ENCODE peak calls at places on chromosomes 12 and 14, in four cellular contexts. Y is SK-N-SH, N is K562, V is GM12878. O is an unnamed sample.

GRCh38 chr12:81332054-81332453 is 254.2 kb downstream of the ACSS3 start:
- DNase-seq in Y (no peak), N (no peak), V (no peak), O (no peak)

GRCh38 chr12:106682594-106683234 is 91.8 kb upstream of the RIC8B start:
- DNase-seq in Y (no peak), N (peak; percentile 20), V (no peak), O (no peak)

GRCh38 chr14:67515386-67516079 is 17.6 kb upstream of the PLEKHH1 start:
- DNase-seq in Y (no peak), N (no peak), V (no peak), O (peak; percentile 49)

GRCh38 chr12:53235742-53236442 is 3.9 kb upstream of the RARG start:
- DNase-seq in Y (no peak), N (no peak), V (no peak), O (peak; percentile 43)

GRCh38 chr12:52189376-52190174 is 2.2 kb downstream of the KRT80 start:
- DNase-seq in Y (no peak), N (no peak), V (no peak), O (no peak)

GRCh38 chr14:32473476-32473875 is 144.4 kb downstream of the AKAP6 start:
- DNase-seq in Y (no peak), N (no peak), V (no peak), O (no peak)

GRCh38 chr14:59275668-59276067 is 87.2 kb downstream of the DAAM1 start:
- DNase-seq in Y (no peak), N (peak; percentile 10), V (peak; percentile 78), O (no peak)

GRCh38 chr14:59020382-59020781 is 168.1 kb upstream of the DAAM1 start:
- DNase-seq in Y (peak; percentile 8), N (no peak), V (no peak), O (no peak)

GRCh38 chr14:102473559-102473958 is 36.0 kb downstream of the ANKRD9 start:
- DNase-seq in Y (no peak), N (no peak), V (no peak), O (no peak)

GRCh38 chr12:95648990-95649791 is 97.9 kb upstream of the USP44 start:
- DNase-seq in Y (no peak), N (no peak), V (no peak), O (no peak)

GRCh38 chr12:76548222-76548837 is 11.2 kb downstream of the OSBPL8 start:
- DNase-seq in Y (no peak), N (no peak), V (no peak), O (no peak)

GRCh38 chr12:66403746-66404145 is 101.5 kb downstream of the HELB start:
- DNase-seq in Y (peak; percentile 15), N (no peak), V (no peak), O (no peak)

GRCh38 chr14:105449276-105450122 is 25.1 kb upstream of the CRIP2 start:
- DNase-seq in Y (no peak), N (no peak), V (no peak), O (no peak)

GRCh38 chr14:105450864-105451720 is 23.5 kb upstream of the CRIP2 start:
- DNase-seq in Y (no peak), N (no peak), V (no peak), O (no peak)

GRCh38 chr14:105448706-105449111 is 25.9 kb upstream of the CRIP2 start:
- DNase-seq in Y (peak; percentile 96), N (peak; percentile 73), V (no peak), O (peak; percentile 83)

GRCh38 chr14:105447651-105448640 is 26.7 kb upstream of the CRIP2 start:
- DNase-seq in Y (no peak), N (no peak), V (no peak), O (no peak)

GRCh38 chr14:105450123-105450505 is 24.5 kb upstream of the CRIP2 start:
- DNase-seq in Y (no peak), N (no peak), V (no peak), O (no peak)
- TF ChIP-seq USF2 in Y (no peak), N (no peak), V (no peak), O (no peak)

DNA sequence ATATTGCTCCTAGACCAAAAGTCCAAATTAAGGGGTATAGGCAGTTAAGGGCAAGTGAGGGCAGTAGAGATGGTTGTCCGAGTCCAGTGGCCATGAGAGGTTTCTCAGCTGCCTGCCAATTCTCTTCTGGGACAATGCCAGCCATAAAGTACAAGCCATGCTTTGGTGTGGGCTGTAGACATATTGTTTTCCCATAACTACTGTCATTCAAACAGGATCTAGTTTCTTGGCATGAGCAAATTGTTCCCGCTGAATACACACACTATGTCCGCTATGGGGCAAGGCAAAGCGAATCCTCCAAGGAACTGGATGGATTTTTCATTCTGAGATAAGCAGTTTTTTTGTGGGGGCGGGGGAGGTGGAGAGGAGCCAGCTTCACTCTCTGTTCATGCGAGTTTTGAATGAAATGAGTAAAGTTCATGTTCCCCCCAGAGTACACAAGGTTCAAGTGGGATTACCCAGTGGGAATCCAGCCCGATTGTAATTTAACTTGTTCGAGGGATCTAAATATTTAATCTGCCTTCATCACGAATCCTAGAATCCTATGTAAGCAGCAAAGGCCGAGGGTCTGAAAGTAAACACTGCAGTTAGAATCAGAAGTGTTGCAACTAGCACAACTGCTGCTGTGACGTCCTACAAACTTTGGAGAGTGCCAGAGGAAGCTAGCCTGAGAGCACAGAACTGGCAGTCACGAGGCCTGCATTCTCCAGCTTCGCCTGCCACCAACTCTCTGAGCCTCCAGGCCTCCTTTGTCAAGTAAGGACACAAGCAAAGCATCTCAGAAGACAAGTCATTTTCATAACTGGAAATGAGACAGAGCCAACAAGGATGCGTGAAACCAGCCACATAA is 137.0 kb downstream of the CRADD start:
- DNase-seq in Y (no peak), N (peak; percentile 26), V (no peak), O (no peak)
- TF ChIP-seq USF1 in Y (no peak), N (no peak), V (no peak), O (no peak)

DNA sequence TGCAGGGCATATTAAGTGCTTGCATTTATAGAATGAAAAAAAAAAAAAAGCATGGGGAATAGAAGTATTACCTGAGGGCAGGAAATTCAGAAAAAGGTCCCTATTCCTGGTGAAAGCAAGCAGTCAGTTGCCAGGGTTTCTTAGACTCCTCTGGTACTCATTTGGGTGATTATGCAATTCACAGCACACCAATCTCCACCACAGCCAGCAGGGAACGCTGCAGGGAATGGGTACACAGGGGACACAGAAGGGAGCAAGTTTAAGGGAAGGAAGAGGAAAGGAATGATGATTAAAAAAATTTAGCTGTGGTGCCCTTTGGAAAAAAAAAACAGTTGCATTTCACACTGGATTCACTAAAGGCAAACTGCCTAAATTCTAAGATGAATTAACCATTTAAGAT is 14.2 kb downstream of the BLTP3B start:
- DNase-seq in Y (peak; percentile 33), N (peak; percentile 31), V (no peak), O (peak; percentile 49)
- TF ChIP-seq USF2 in Y (no peak), N (no peak), V (no peak), O (no peak)

DNA sequence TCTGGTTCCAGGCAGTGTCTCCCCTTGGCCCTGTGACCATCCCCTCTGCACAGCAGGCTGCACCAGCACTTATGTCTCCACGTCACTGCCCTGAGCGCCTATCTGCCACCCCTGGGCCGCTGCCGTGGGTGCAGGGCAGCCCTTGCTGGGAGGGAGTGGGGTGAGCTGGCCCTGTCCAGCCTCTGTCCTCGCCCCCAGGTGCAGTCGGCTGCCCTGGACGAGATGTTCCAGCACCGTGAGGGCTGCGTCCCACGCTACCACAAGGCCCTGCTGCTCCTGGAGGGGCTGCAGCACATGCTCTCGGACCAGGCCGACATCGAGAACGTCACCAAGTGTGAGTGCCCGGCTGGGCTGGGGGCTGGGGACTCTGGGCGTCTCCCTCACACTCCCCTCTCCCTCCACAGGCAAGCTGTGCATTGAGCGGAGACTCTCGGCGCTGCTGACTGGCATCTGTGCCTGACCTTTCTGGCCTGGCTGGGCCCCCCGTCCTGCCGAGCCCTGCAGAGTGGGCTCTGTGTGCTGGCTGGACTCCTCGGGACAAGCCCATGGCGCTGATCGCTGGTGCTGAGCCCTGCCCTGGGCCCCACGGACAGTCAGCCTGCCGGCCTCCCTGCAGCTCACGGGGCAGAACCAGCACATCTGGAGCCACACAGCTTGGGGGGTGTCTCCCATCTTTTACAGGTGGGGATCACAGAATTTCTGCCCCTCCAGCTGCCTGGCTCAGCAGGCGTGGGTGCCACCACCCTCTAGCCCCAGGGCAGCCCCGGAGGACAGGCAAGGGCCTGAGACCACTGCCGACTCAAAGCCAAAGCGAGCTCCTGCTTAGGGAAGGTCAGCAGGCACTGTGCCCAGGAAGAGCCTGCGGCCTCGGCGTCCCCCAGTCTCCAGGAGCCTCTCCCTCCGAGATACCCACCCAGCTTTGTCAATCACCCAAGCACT is 7.9 kb upstream of the PUS1 start:
- DNase-seq in Y (no peak), N (no peak), V (no peak), O (no peak)
- TF ChIP-seq USF1 in Y (no peak), N (no peak), V (no peak), O (no peak)

GRCh38 chr12:12665194-12665593 is 30.8 kb downstream of the GPR19 start:
- DNase-seq in Y (no peak), N (no peak), V (no peak), O (peak; percentile 42)

GRCh38 chr12:12660201-12660600 is 35.8 kb downstream of the GPR19 start:
- DNase-seq in Y (no peak), N (no peak), V (no peak), O (no peak)

GRCh38 chr12:12663644-12664294 is 32.2 kb downstream of the GPR19 start:
- DNase-seq in Y (no peak), N (no peak), V (no peak), O (no peak)

DNA sequence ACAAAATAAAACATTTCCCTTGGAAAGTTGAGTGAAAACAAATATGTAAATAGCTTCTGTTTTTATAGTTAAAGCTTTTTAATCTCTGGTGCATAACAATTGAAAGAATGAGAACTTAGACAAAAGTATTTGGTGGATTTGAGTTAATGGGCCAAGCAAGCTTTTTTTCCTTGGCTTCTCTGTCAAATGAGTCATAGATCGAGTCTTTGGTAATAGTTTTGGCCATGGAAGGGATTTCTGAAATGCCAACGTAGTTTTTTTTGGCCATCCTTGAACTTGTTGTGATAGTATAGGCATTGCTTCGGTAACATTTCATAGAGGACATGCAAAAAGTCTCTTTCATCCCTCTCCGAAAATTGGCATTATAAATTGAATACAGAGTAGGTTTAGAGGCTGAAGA is 34.9 kb downstream of the GPR19 start:
- DNase-seq in Y (no peak), N (no peak), V (no peak), O (no peak)
- TF ChIP-seq USF2 in Y (no peak), N (no peak), V (no peak), O (no peak)